ENCODE peak calls at places on chromosomes 16 and 17, in nine cellular contexts. H is A549, I is heart left ventricle, K is heart right ventricle, Q is kidney, R is thoracic aorta, F is right lobe of liver, C is stomach, V is AG09309. E is an unnamed sample.

GRCh38 chr17:46984341-46984740 is 5.3 kb upstream of the RPRML start:
- DNase-seq in H (no peak), I (peak; percentile 53), K (no peak), Q (peak; percentile 23), R (no peak), F (peak; percentile 64), C (no peak), V (no peak), E (no peak)

GRCh38 chr16:85181739-85182129 is 69.5 kb upstream of the CIBAR2 start:
- DNase-seq in H (no peak), I (no peak), K (no peak), Q (peak; percentile 63), R (no peak), F (peak; percentile 87), C (no peak), V (no peak), E (no peak)

GRCh38 chr16:9311303-9311954 is 220.0 kb downstream of the HAPSTR1 start:
- DNase-seq in H (no peak), I (no peak), K (no peak), Q (peak; percentile 68), R (no peak), F (no peak), C (no peak), V (no peak), E (no peak)

GRCh38 chr16:56356276-56357241 is 68.8 kb downstream of the AMFR start:
- DNase-seq in H (peak; percentile 91), I (peak; percentile 76), K (peak; percentile 82), Q (peak; percentile 90), R (no peak), F (peak; percentile 88), C (peak; percentile 82), V (peak; percentile 37), E (peak; percentile 73)

GRCh38 chr16:67454104-67454503 is 23.2 kb downstream of the HSD11B2 start:
- DNase-seq in H (no peak), I (no peak), K (no peak), Q (no peak), R (no peak), F (no peak), C (no peak), V (no peak), E (no peak)

GRCh38 chr16:10343124-10343760 is 42.6 kb upstream of the ATF7IP2 start:
- DNase-seq in H (no peak), I (no peak), K (no peak), Q (no peak), R (no peak), F (no peak), C (no peak), V (no peak), E (no peak)

GRCh38 chr16:10920726-10921427 is 21.4 kb downstream of the DEXI start:
- DNase-seq in H (no peak), I (no peak), K (no peak), Q (no peak), R (no peak), F (no peak), C (no peak), V (no peak), E (no peak)

GRCh38 chr17:27544350-27545131 is 86.4 kb upstream of the LGALS9 start:
- DNase-seq in H (no peak), I (no peak), K (no peak), Q (no peak), R (no peak), F (no peak), C (no peak), V (no peak), E (no peak)

GRCh38 chr17:80095844-80096475 is 5.4 kb upstream of the GAA start:
- DNase-seq in H (no peak), I (no peak), K (no peak), Q (peak; percentile 70), R (no peak), F (peak; percentile 45), C (no peak), V (no peak), E (no peak)

GRCh38 chr17:45428050-45428953 is 4.4 kb downstream of the ARHGAP27 start:
- DNase-seq in H (peak; percentile 94), I (peak; percentile 65), K (peak; percentile 76), Q (peak; percentile 90), R (no peak), F (peak; percentile 75), C (peak; percentile 86), V (no peak), E (peak; percentile 36)

GRCh38 chr16:1486551-1487390 is 2.0 kb downstream of the PTX4 start:
- DNase-seq in H (no peak), I (no peak), K (no peak), Q (peak; percentile 55), R (no peak), F (no peak), C (no peak), V (no peak), E (no peak)

GRCh38 chr17:12995106-12995895 is 22.5 kb downstream of the ELAC2 start:
- DNase-seq in H (no peak), I (no peak), K (no peak), Q (peak; percentile 52), R (no peak), F (no peak), C (no peak), V (no peak), E (no peak)

GRCh38 chr17:6853764-6854442 is 22.4 kb upstream of the TEKT1 start:
- DNase-seq in H (peak; percentile 46), I (no peak), K (no peak), Q (no peak), R (no peak), F (peak; percentile 59), C (no peak), V (no peak), E (no peak)

GRCh38 chr17:5837055-5837491 is 233.1 kb upstream of the WSCD1 start:
- DNase-seq in H (peak; percentile 73), I (no peak), K (no peak), Q (no peak), R (no peak), F (no peak), C (no peak), V (no peak), E (no peak)

GRCh38 chr16:68368602-68368944 is 57.8 kb downstream of the PRMT7 start:
- DNase-seq in H (no peak), I (no peak), K (no peak), Q (no peak), R (no peak), F (no peak), C (no peak), V (no peak), E (no peak)

DNA sequence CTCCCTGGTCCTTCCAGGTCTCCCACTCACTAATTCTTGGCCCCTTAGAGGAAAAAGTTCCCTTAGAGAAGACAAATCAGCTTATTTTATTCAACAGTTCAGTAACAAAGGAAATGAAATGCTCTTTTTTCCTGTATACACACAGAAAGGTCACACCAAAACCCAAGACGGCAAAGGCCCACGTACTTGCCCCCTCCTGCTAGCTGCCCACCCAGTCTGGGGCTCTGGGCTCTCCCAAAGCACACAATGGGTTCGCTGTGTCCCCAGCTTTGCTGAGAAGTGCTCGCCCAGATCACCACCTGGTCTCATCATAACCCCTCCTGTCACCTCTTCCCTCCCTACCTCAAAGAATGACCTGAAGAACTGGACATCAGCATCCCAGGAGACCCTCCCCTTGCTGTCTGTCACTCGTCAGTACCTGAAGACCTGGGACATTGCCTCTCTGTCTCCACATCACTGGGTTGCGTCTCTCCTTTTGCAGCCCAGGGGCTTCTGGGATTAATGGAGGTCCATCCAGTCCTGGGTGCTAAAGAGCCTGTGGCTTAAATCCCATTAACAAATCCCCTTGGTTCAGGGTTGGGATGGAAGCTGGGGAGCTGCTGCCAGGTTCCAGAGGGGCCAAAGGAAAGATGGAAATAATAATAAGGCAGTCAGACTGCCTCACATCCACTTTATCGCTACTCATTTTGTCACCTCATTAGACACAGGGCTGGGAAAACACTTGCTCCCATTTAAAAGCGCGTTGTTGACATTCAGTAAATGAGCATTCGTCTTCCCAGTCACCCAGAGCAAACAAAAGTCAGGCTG is 3.3 kb downstream of the SLC6A4 start:
- DNase-seq in H (no peak), I (no peak), K (no peak), Q (no peak), R (no peak), F (no peak), C (no peak), V (no peak), E (no peak)
- H3K4me3 ChIP-seq in H (no peak overlapping the region), I (no peak overlapping the region), K (no peak overlapping the region), Q (no peak overlapping the region), R (no peak overlapping the region), F (no peak overlapping the region), C (no peak overlapping the region), V (no peak overlapping the region), E (no peak overlapping the region)

GRCh38 chr17:20189979-20190378 is 180.8 kb downstream of the SPECC1 start:
- DNase-seq in H (no peak), I (no peak), K (no peak), Q (no peak), R (no peak), F (no peak), C (no peak), V (no peak), E (no peak)
- H3K4me3 ChIP-seq in H (no peak overlapping the region), I (no peak overlapping the region), K (no peak overlapping the region), Q (no peak overlapping the region), R (no peak overlapping the region), F (no peak overlapping the region), C (no peak overlapping the region), V (no peak overlapping the region), E (no peak overlapping the region)

DNA sequence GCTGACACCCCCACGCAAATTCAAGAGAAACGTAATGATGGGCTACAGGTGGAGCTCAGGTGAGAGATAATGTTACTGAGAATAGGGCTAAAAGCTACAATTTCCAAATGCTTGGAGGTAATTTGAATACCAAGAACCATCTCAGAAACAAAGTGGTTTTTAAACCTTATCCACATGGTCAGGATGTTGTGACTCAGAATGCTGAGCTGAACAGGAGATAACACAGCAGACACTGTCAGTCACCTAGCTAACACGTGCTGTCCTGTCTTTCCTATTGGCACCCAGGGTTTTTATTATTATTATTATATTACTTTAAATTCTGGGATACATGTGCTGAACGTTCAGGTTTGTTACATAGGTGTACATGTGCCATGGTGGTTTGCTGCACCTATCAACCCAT is 233.0 kb upstream of the MAF start:
- DNase-seq in H (no peak), I (no peak), K (no peak), Q (no peak), R (no peak), F (no peak), C (no peak), V (no peak), E (no peak)
- H3K4me3 ChIP-seq in H (no peak overlapping the region), I (no peak overlapping the region), K (no peak overlapping the region), Q (no peak overlapping the region), R (no peak overlapping the region), F (no peak overlapping the region), C (no peak overlapping the region), V (no peak overlapping the region), E (no peak overlapping the region)

GRCh38 chr16:28292731-28293588 is 635 bp downstream of the SBK1 start:
- DNase-seq in H (no peak), I (no peak), K (no peak), Q (peak; percentile 78), R (no peak), F (no peak), C (no peak), V (no peak), E (no peak)

GRCh38 chr16:28295213-28295612 is 2.9 kb downstream of the SBK1 start:
- DNase-seq in H (no peak), I (no peak), K (no peak), Q (no peak), R (no peak), F (no peak), C (no peak), V (no peak), E (no peak)

GRCh38 chr16:28291651-28292626 is at the start of gene SBK1:
- DNase-seq in H (peak; percentile 92), I (peak; percentile 61), K (peak; percentile 71), Q (peak; percentile 89), R (no peak), F (peak; percentile 80), C (peak; percentile 87), V (no peak), E (peak; percentile 48)

GRCh38 chr16:28294201-28294600 is 1.9 kb downstream of the SBK1 start:
- DNase-seq in H (no peak), I (no peak), K (no peak), Q (no peak), R (no peak), F (no peak), C (no peak), V (no peak), E (no peak)

GRCh38 chr16:28293589-28293935 is 1.2 kb downstream of the SBK1 start:
- DNase-seq in H (no peak), I (no peak), K (no peak), Q (no peak), R (no peak), F (no peak), C (no peak), V (no peak), E (no peak)
- H3K4me3 ChIP-seq in H (peak overlapping the region; percentile 89), I (no peak overlapping the region), K (peak overlapping the region; percentile 62), Q (peak overlapping the region; percentile 60), R (peak overlapping the region; percentile 76), F (no peak overlapping the region), C (peak overlapping the region; percentile 60), V (no peak overlapping the region), E (no peak overlapping the region)

E was measured in uterus.